ENCODE peak calls at places on chromosomes 16 and 17, in four cellular contexts. E is stimulated activated CD4-positive, alpha-beta T cell treated with anti-CD3 and anti-CD28 coated beads, Interleukin-1b, Interleukin-23, amount 100 ng/mL, for 24 hours; U is NB4; R is T-helper 2 cell. T is an unnamed sample.

GRCh38 chr16:81633147-81633619 is 145.9 kb upstream of the PLCG2 start:
- DNase-seq in E (no peak), U (no peak), R (no peak), T (no peak)

GRCh38 chr17:2051388-2052237 is 3.3 kb upstream of the HIC1 start:
- DNase-seq in E (no peak), U (no peak), R (no peak), T (no peak)

GRCh38 chr17:40309031-40309937 is at the start of gene RARA:
- DNase-seq in E (no peak), U (no peak), R (no peak), T (no peak)

GRCh38 chr17:73952136-73952497 is 251.4 kb upstream of the RPL38 start:
- DNase-seq in E (no peak), U (peak; percentile 91), R (no peak), T (no peak)

GRCh38 chr17:75917443-75918111 is 12.9 kb upstream of the MRPL38 start:
- DNase-seq in E (no peak), U (no peak), R (no peak), T (no peak)

GRCh38 chr16:11587643-11588247 is 1.0 kb upstream of the LITAF start:
- DNase-seq in E (no peak), U (no peak), R (no peak), T (no peak)

GRCh38 chr16:3878610-3879009 is 1.9 kb downstream of the CREBBP start:
- DNase-seq in E (no peak), U (peak; percentile 67), R (no peak), T (no peak)

GRCh38 chr16:48734220-48734619 is 124.2 kb upstream of the N4BP1 start:
- DNase-seq in E (no peak), U (no peak), R (no peak), T (no peak)

GRCh38 chr16:85306071-85306792 is 194.0 kb upstream of the CIBAR2 start:
- DNase-seq in E (peak; percentile 56), U (peak; percentile 92), R (peak; percentile 92), T (peak; percentile 90)

GRCh38 chr17:77840156-77840555 is 118.3 kb upstream of the TNRC6C start:
- DNase-seq in E (no peak), U (no peak), R (no peak), T (no peak)

GRCh38 chr17:37405955-37406634 is 541 bp downstream of the ACACA start:
- DNase-seq in E (no peak), U (no peak), R (peak; percentile 28), T (no peak)

GRCh38 chr16:6969594-6969993 is 363.1 kb upstream of the RBFOX1 start:
- DNase-seq in E (no peak), U (no peak), R (no peak), T (no peak)

GRCh38 chr17:28717578-28718316 is at the start of gene RAB34:
- DNase-seq in E (no peak), U (no peak), R (no peak), T (peak; percentile 13)

GRCh38 chr16:24537474-24538337 is 1.7 kb upstream of the RBBP6 start:
- DNase-seq in E (no peak), U (peak; percentile 39), R (peak; percentile 57), T (no peak)

T was measured in GF-D8.